ENCODE peak calls at places on chromosomes 6 and 20, in ten cellular contexts. S, Y, Q, E, J, X, G, I, K and V are unnamed samples.

GRCh38 chr6:3732345-3733141 is 19.0 kb downstream of the PXDC1 start:
- DNase-seq in I (peak; percentile 62), X (peak; percentile 64), K (peak; percentile 87), G (peak; percentile 79), Q (peak; percentile 77), S (peak; percentile 49), J (peak; percentile 76), E (peak; percentile 86), Y (peak; percentile 89), V (peak; percentile 74)

GRCh38 chr20:47985092-47985850 is 200.0 kb upstream of the SULF2 start:
- DNase-seq in G (no peak), Q (no peak), I (peak; percentile 40), E (no peak), K (peak; percentile 46), Y (no peak), S (no peak), J (no peak), X (no peak), V (no peak)

GRCh38 chr20:37355252-37356180 is 9.6 kb downstream of the SRC start:
- DNase-seq in G (no peak), X (no peak), Y (peak; percentile 55), J (no peak), K (no peak), E (peak; percentile 21), S (no peak), I (no peak), Q (no peak), V (no peak)

GRCh38 chr20:40331699-40332098 is 357.3 kb downstream of the MAFB start:
- DNase-seq in I (no peak), S (no peak), Q (peak; percentile 19), G (no peak), X (no peak), J (no peak), K (no peak), Y (no peak), E (no peak), V (no peak)

GRCh38 chr20:63133481-63134091 is 82.3 kb downstream of the YTHDF1 start:
- DNase-seq in Y (peak; percentile 46), J (peak; percentile 37), X (no peak), I (no peak), S (no peak), E (peak; percentile 13), Q (no peak), G (no peak), K (no peak), V (no peak)

GRCh38 chr6:111971866-111972532 is 81.9 kb upstream of the CCN6 start:
- DNase-seq in K (no peak), S (no peak), Q (no peak), I (no peak), Y (no peak), J (no peak), E (no peak), X (no peak), G (no peak), V (no peak)

GRCh38 chr20:48603116-48603818 is 224.5 kb downstream of the PREX1 start:
- DNase-seq in I (no peak), E (no peak), Q (no peak), S (peak; percentile 5), K (no peak), Y (peak; percentile 50), G (no peak), X (no peak), J (peak; percentile 19), V (no peak)

GRCh38 chr6:170152989-170153388 is 137.9 kb downstream of the DLL1 start:
- DNase-seq in X (peak; percentile 32), Y (no peak), Q (peak; percentile 63), G (peak; percentile 85), S (no peak), K (peak; percentile 38), J (peak; percentile 60), E (peak; percentile 58), I (no peak), V (peak; percentile 57)

GRCh38 chr6:40413231-40413755 is 173.9 kb downstream of the LRFN2 start:
- DNase-seq in S (no peak), K (no peak), J (no peak), X (no peak), E (no peak), G (no peak), Y (peak; percentile 46), Q (no peak), I (no peak), V (no peak)

GRCh38 chr6:7390218-7390878 is 740 bp downstream of the RIOK1 start:
- DNase-seq in Y (no peak), G (no peak), I (no peak), E (no peak), S (no peak), X (no peak), J (no peak), Q (no peak), K (peak; percentile 24), V (no peak)

GRCh38 chr20:47642624-47643023 is 140.9 kb downstream of the NCOA3 start:
- DNase-seq in Q (no peak), K (no peak), J (no peak), G (no peak), S (no peak), Y (no peak), E (no peak), X (no peak), I (peak; percentile 76), V (no peak)

GRCh38 chr6:7813193-7813592 is 87.3 kb downstream of the BMP6 start:
- DNase-seq in G (no peak), K (no peak), E (no peak), I (no peak), Y (no peak), S (no peak), J (no peak), X (no peak), Q (no peak), V (no peak)

GRCh38 chr6:101770116-101770515 is 376.6 kb downstream of the GRIK2 start:
- DNase-seq in Q (no peak), S (no peak), E (no peak), I (no peak), X (no peak), J (no peak), G (no peak), Y (no peak), K (no peak), V (no peak)

GRCh38 chr6:69631552-69632346 is 165.1 kb downstream of the LMBRD1 start:
- DNase-seq in S (no peak), J (no peak), G (no peak), X (no peak), I (no peak), Y (no peak), K (no peak), Q (no peak), E (no peak), V (no peak)

GRCh38 chr6:19836799-19837510 is at the start of gene ID4:
- DNase-seq in G (peak; percentile 89), J (peak; percentile 98), S (peak; percentile 84), K (no peak), X (no peak), E (peak; percentile 91), I (peak; percentile 80), Y (peak; percentile 98), Q (peak; percentile 90), V (peak; percentile 97)
- TF ChIP-seq POLR2A in G (no peak), J (peak; percentile 95), S (peak; percentile 97), K (no peak), X (no peak), E (peak; percentile 93), I (peak; percentile 93), Y (peak; percentile 89), Q (peak; percentile 90), V (peak; percentile 28)

DNA sequence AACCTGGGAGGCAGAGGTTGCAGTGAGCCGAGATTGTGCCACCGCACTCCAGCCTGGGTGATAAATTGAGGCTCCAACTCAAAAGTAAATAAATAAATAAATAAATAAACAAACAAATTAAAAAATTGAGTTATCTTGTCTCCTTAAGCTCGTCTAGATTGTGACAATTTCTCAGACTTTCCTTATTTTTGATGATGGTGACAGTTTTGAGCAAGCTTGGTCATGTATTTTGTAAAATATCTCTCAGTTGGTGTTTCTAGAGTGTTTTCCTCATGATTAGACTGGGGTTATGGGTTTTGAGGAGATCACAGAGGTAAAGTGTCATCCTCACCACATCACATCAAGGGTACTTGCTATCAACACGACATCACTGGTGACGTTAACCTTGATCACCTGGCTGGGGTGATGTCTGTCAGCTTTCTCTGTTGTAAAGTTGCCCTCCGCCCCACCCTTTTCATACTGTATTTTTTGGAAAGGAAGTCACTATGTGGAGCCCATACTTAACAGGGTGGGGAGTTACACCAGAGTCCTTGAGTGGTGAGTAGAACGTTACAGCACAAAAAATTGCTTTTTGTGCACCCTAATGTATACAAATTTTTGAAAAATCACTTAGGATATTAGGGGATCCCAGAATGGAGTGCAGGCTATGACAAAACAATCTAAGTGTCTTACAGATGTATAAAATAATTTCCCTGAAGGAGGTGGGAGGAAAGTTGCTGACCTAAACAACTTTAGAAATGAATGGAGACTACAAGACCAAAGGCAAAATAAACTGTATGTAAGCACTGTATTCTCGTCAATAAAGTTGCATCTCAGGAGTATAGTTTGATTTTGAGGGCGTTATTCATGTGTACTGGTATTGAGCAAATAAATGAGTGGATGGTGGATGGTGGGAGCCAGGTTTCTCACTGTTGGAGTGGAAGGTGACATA is 116.4 kb upstream of the SGK1 start:
- DNase-seq in I (no peak), X (no peak), Q (no peak), S (no peak), Y (no peak), E (no peak), J (no peak), K (no peak), G (no peak), V (no peak)
- TF ChIP-seq EP300 in I (no peak), X (no peak), Q (no peak), S (no peak), Y (no peak), E (no peak), J (no peak), K (no peak), G (no peak), V (no peak)

DNA sequence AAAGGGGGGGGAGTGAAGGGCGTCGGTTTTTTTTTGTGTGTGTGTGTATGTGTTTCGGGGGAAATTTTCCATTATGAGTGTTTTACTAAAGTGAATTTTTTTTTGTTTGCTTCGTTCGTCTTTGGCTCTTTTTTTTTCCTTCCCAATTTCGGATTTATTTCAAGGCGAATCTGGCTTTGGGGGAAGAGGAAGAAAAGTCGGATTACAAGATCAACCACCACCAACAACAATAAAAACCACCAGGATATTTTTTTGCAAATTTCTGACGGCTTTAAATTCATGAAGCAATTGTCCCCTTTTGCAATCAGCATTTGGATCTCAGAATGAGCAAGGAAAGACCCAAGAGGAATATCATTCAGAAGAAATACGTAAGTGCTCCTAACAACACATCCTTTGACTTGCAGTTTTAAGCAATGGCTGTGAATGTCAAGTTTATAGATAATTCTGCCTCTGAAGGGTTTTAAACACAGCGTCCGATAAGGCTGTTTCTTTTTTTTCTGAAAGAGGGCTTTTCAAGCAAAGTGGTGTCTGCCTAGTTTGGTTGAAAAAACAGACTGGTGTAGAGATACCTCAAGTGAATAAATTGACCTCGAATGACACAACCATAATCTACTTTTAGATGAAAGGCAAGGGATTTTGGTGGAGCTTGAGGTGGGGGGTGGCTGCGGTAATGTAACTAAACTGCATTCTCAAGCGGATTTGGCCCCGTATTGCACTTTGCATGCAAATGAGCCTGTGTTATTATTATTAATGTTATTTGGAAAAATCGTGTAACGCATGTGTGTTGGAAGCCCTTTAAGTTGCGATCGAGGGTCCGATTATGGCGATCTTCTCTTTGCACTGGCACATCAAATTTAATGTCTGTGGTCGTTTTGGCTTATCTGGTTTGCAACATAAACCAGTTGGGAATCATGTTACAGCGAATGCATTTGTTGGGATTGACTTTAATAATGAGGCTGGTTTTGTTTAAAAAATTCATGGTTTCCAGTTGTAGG is 645 bp downstream of the JARID2 start:
- DNase-seq in S (no peak), G (no peak), Y (no peak), I (no peak), Q (no peak), K (peak; percentile 60), E (no peak), X (no peak), J (no peak), V (no peak)
- TF ChIP-seq POLR2A in S (no peak), G (no peak), Y (no peak), I (no peak), Q (no peak), K (no peak), E (no peak), X (no peak), J (no peak), V (no peak)

GRCh38 chr6:139846538-139847321 is 472.3 kb upstream of the CITED2 start:
- DNase-seq in S (no peak), G (no peak), J (no peak), Y (no peak), X (no peak), Q (peak; percentile 47), I (no peak), E (no peak), K (no peak), V (peak; percentile 22)
- TF ChIP-seq EP300 in S (no peak), G (no peak), J (no peak), Y (no peak), X (no peak), Q (no peak), I (no peak), E (no peak), K (no peak), V (no peak)